ENCODE peak calls at places on chromosomes 4 and X, in seven cellular contexts. P is HepG2, O is immature natural killer cell, C is EH, E is GM06990, K is ecto neural progenitor cell, I is NCI-H748 treated with DMSO at 0.1 percent for 48 hours. U is an unnamed sample.

GRCh38 chrX:51779306-51779705 is 36.1 kb downstream of the GSPT2 start:
- DNase-seq in P (no peak), O (no peak), C (no peak), E (no peak), K (no peak), I (no peak), U (no peak)

GRCh38 chr4:150126880-150127236 is 48.6 kb downstream of the DCLK2 start:
- DNase-seq in P (no peak), O (no peak), C (peak; percentile 84), E (peak; percentile 48), K (no peak), I (no peak), U (no peak)

GRCh38 chrX:302975-303374 is 15.6 kb downstream of the GTPBP6 start:
- DNase-seq in P (no peak), O (no peak), C (no peak), E (no peak), K (no peak), I (no peak), U (no peak)

GRCh38 chr4:98482847-98483806 is 175.3 kb downstream of the TSPAN5 start:
- DNase-seq in P (peak; percentile 5), O (no peak), C (peak; percentile 59), E (peak; percentile 57), K (no peak), I (no peak), U (peak; percentile 36)

GRCh38 chr4:41418444-41418843 is 119.5 kb upstream of the LIMCH1 start:
- DNase-seq in P (no peak), O (no peak), C (peak; percentile 90), E (no peak), K (no peak), I (no peak), U (no peak)

GRCh38 chr4:57131849-57132745 is 21.9 kb upstream of the IGFBP7 start:
- DNase-seq in P (peak; percentile 18), O (no peak), C (no peak), E (no peak), K (no peak), I (peak; percentile 28), U (peak; percentile 17)

GRCh38 chrX:135707880-135708279 is 5.6 kb upstream of the CT45A1 start:
- DNase-seq in P (peak; percentile 31), O (no peak), C (peak; percentile 16), E (no peak), K (peak; percentile 55), I (no peak), U (peak; percentile 11)

GRCh38 chr4:139665690-139666529 is at the start of gene MGST2:
- DNase-seq in P (peak; percentile 98), O (peak; percentile 35), C (peak; percentile 70), E (peak; percentile 44), K (peak; percentile 75), I (peak; percentile 51), U (peak; percentile 74)

GRCh38 chr4:5220028-5220427 is 168.7 kb downstream of the STK32B start:
- DNase-seq in P (no peak), O (no peak), C (peak; percentile 62), E (no peak), K (no peak), I (no peak), U (no peak)

GRCh38 chr4:112970903-112971302 is 78.5 kb upstream of the ANK2 start:
- DNase-seq in P (no peak), O (no peak), C (no peak), E (no peak), K (no peak), I (no peak), U (no peak)

GRCh38 chrX:155966876-155967275 is 30.6 kb upstream of the IL9R start:
- DNase-seq in P (peak; percentile 54), O (peak; percentile 31), C (peak; percentile 25), E (no peak), K (peak; percentile 44), I (peak; percentile 29), U (no peak)

GRCh38 chrX:129769467-129770154 is 10.1 kb upstream of the SASH3 start:
- DNase-seq in P (no peak), O (peak; percentile 82), C (no peak), E (peak; percentile 75), K (no peak), I (no peak), U (no peak)

GRCh38 chrX:153600032-153600373 is 1.1 kb upstream of the CCNQ start:
- DNase-seq in P (no peak), O (no peak), C (peak; percentile 30), E (no peak), K (no peak), I (no peak), U (peak; percentile 11)

GRCh38 chr4:150641604-150642003 is 59.7 kb downstream of the MAB21L2 start:
- DNase-seq in P (no peak), O (no peak), C (no peak), E (no peak), K (no peak), I (no peak), U (no peak)

GRCh38 chr4:14977836-14978235 is 24.4 kb upstream of the CPEB2 start:
- DNase-seq in P (no peak), O (no peak), C (no peak), E (no peak), K (no peak), I (no peak), U (no peak)

GRCh38 chr4:45453258-45453841 is 670.5 kb downstream of the GABRG1 start:
- DNase-seq in P (peak; percentile 18), O (no peak), C (no peak), E (no peak), K (no peak), I (peak; percentile 3), U (no peak)

GRCh38 chr4:88137112-88137511 is 21.3 kb downstream of the ABCG2 start:
- DNase-seq in P (no peak), O (no peak), C (peak; percentile 68), E (no peak), K (no peak), I (no peak), U (peak; percentile 38)

GRCh38 chr4:56426273-56426672 is 9.1 kb downstream of the PPAT start:
- DNase-seq in P (no peak), O (no peak), C (no peak), E (peak; percentile 33), K (no peak), I (no peak), U (no peak)

GRCh38 chr4:119962631-119963030 is 104.0 kb downstream of the MAD2L1 start:
- DNase-seq in P (no peak), O (no peak), C (no peak), E (no peak), K (no peak), I (no peak), U (no peak)

GRCh38 chr4:34733185-34733916 is 1511.0 kb downstream of the ARAP2 start:
- DNase-seq in P (peak; percentile 87), O (no peak), C (no peak), E (no peak), K (no peak), I (no peak), U (peak; percentile 42)

GRCh38 chr4:20026456-20026855 is 225.2 kb upstream of the SLIT2 start:
- DNase-seq in P (no peak), O (no peak), C (peak; percentile 62), E (no peak), K (no peak), I (no peak), U (no peak)

U was measured in MG63.